ENCODE peak calls at places on chromosome 21, in ten cellular contexts. E is GM23338, O is transverse colon, D is HepG2, N is stomach, B is breast epithelium, M is HCT116, A is prostate gland, F is esophagus muscularis mucosa, W is vagina. V is an unnamed sample.
A peak's percentile ranks its signal among the peaks of the same experiment; 100 is the strongest.

GRCh38 chr21:44618909-44619308 is 7.0 kb downstream of the KRTAP10-8 start:
- DNase-seq in A (no peak), E (no peak), F (peak; percentile 72), O (no peak), D (no peak), M (no peak), B (no peak), N (no peak), W (no peak), V (peak; percentile 76)

GRCh38 chr21:45991606-45992301 is 10.2 kb downstream of the COL6A1 start:
- DNase-seq in W (no peak), O (no peak), E (no peak), A (no peak), D (no peak), M (no peak), B (no peak), N (peak; percentile 21), F (no peak), V (peak; percentile 47)

GRCh38 chr21:18603246-18603645 is 199.7 kb upstream of the TMPRSS15 start:
- DNase-seq in B (no peak), M (no peak), A (no peak), N (no peak), D (no peak), E (no peak), O (no peak), W (no peak), F (no peak), V (no peak)

GRCh38 chr21:31682625-31683024 is 23.1 kb downstream of the SOD1 start:
- DNase-seq in N (no peak), F (no peak), M (no peak), A (no peak), B (no peak), W (no peak), O (no peak), E (no peak), D (no peak), V (no peak)

GRCh38 chr21:36700961-36701911 is 2.3 kb downstream of the SIM2 start:
- DNase-seq in N (no peak), F (no peak), W (no peak), E (peak; percentile 72), A (no peak), O (no peak), B (no peak), M (no peak), D (no peak), V (no peak)

GRCh38 chr21:45620201-45620600 is 23.3 kb upstream of the PCBP3 start:
- DNase-seq in M (no peak), B (peak; percentile 12), N (no peak), O (no peak), E (no peak), F (no peak), D (no peak), W (no peak), A (no peak), V (peak; percentile 27)

GRCh38 chr21:32565856-32566465 is 19.4 kb downstream of the TCP10L start:
- DNase-seq in M (no peak), N (no peak), A (no peak), F (peak; percentile 24), E (no peak), W (no peak), B (no peak), O (no peak), D (no peak), V (no peak)

GRCh38 chr21:14520535-14520934 is 25.6 kb downstream of the SAMSN1 start:
- DNase-seq in O (no peak), D (no peak), A (no peak), E (peak; percentile 27), F (no peak), N (no peak), M (no peak), B (no peak), W (no peak), V (peak; percentile 77)

GRCh38 chr21:15063081-15063820 is 1.5 kb downstream of the NRIP1 start:
- DNase-seq in D (peak; percentile 29), O (no peak), A (no peak), N (no peak), M (no peak), F (no peak), W (no peak), E (no peak), B (no peak), V (no peak)

GRCh38 chr21:43921979-43922945 is 57.2 kb downstream of the AGPAT3 start:
- DNase-seq in W (no peak), F (no peak), O (no peak), N (no peak), A (no peak), D (no peak), B (no peak), E (no peak), M (no peak), V (peak; percentile 85)

DNA sequence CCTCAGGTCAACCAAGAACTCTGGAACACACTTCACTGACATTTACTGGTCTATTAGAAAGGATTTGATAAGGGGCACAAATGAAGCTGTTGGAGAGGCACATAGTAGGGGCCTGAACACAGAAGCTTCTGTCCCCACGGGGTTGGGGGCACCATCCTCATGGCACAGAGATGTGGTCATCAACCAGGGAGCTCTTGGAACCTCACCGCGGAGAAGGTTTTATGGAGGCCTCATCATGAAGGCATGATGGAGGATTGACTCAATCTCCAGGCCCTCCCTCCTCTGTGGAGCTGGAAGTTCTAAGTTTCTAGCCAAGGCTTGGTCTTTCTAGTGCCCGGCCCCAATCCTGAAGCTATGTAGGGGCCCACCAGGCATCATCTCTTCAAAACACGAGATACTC is 23.6 kb downstream of the MX1 start:
- DNase-seq in B (peak; percentile 28), O (no peak), N (peak; percentile 0), M (no peak), F (no peak), E (no peak), W (no peak), A (no peak), D (no peak), V (peak; percentile 34)
- TF ChIP-seq POLR2AphosphoS5 in B (no peak), O (no peak), N (no peak), M (no peak), F (no peak), E (no peak), W (no peak), A (no peak), D (no peak), V (no peak)

DNA sequence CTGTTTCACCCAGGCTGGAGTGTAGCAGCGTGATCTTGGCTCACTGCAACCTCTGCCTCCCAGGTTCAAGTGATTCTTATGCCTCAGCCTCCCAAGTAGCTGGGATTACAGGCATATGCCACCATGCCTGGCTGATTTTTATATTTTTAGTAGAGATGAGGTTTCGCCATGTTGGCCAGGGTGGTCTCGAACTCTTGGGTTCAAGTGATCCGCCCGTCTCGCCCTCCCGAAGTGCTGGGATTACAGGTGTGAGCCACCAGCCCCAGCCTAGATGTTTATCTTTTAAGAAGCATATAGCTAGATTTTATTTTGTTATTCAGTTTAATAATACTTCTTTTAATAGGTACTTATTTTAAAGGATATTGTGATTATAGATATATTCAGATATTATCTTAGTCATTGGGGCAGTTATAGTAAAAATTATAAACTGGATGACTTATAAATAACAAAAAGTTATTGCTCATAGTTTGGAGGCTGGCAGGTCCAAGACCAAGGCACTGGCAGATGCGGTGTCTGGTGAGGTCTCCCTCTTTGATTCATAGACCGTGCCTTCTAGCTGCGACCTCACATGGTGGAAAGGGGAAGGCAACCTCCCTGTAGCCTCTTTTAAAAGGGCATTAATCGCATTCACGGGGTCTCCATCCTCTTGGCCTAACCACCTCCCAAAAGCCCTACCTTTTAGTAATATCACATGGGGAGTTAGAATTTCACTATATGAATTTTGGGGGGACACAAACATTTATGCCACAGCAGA is 3.1 kb upstream of the KCNE2 start:
- DNase-seq in N (no peak), F (no peak), A (no peak), D (no peak), E (no peak), B (no peak), O (no peak), W (no peak), M (no peak), V (no peak)
- TF ChIP-seq CTCF in N (no peak), F (no peak), A (no peak), D (peak; percentile 15), E (no peak), B (no peak), O (no peak), W (no peak), M (no peak), V (no peak)

GRCh38 chr21:41953831-41954653 is at the start of gene C2CD2:
- DNase-seq in O (peak; percentile 65), A (no peak), E (peak; percentile 78), M (no peak), D (peak; percentile 55), F (no peak), N (peak; percentile 72), W (no peak), B (no peak), V (peak; percentile 87)
- TF ChIP-seq POLR2AphosphoS5 in O (no peak), A (no peak), E (peak; percentile 4), M (peak; percentile 71), D (peak; percentile 33), F (peak; percentile 27), N (no peak), W (no peak), B (peak; percentile 59), V (peak; percentile 68)

GRCh38 chr21:35136586-35137254 is 87.6 kb upstream of the RUNX1 start:
- DNase-seq in D (peak; percentile 49), F (no peak), E (peak; percentile 17), B (no peak), W (no peak), O (peak; percentile 22), N (peak; percentile 31), A (no peak), M (peak; percentile 72), V (no peak)

GRCh38 chr21:35136106-35136505 is 87.0 kb upstream of the RUNX1 start:
- DNase-seq in E (no peak), M (no peak), N (no peak), D (no peak), A (no peak), F (no peak), W (no peak), B (no peak), O (no peak), V (no peak)

GRCh38 chr21:35139382-35139715 is 90.2 kb upstream of the RUNX1 start:
- DNase-seq in E (no peak), A (no peak), D (no peak), N (no peak), W (no peak), B (no peak), M (no peak), F (no peak), O (no peak), V (no peak)

GRCh38 chr21:35142036-35142825 is 93.1 kb upstream of the RUNX1 start:
- DNase-seq in N (no peak), W (no peak), A (no peak), O (no peak), M (no peak), E (no peak), B (no peak), F (no peak), D (no peak), V (no peak)

DNA sequence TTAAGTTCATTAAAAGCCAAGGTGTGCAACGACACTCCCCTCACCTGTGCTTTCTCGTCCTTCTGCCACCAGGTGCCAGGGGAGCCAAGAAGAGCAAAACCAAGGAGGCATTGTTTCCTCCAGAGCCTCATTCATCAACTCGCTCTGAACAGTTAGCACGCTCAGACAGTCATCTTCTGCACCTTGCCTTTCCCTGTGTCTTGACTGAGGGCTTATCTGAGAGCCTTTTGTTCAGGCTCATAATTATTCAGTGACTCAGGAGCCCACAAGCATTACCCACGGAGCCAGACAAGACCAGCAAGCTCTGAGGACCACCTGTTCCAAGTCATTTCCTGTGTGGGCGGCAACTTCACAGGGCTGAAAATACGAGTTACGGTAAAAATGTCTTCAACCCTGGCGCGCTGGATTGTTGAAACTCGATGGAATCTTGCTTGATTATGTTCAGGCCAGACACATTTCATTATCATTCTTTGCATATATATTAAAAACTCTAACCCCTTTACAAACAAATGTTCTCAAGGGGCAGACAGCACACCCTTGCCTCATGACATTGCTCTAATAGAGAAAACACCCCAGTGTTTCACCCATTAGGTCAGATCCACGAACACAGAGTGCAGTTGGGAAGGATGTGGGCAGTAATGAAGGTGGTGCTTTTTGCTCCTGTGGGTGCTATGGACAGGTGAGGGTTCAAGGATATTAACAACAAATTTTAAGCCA is 89.7 kb upstream of the RUNX1 start:
- DNase-seq in E (peak; percentile 8), D (no peak), O (no peak), B (no peak), F (no peak), A (no peak), W (no peak), M (peak; percentile 93), N (no peak), V (no peak)
- TF ChIP-seq CTCF in E (no peak), D (no peak), O (no peak), B (peak; percentile 62), F (no peak), A (no peak), W (no peak), M (peak; percentile 4), N (no peak), V (no peak)